ENCODE peak calls at places on chromosomes 11 and 22, in five cellular contexts. R is K562, G is IMR-90, L is GM12878, U is SK-N-SH. A is an unnamed sample.

GRCh38 chr11:94671553-94672366 is 96.4 kb upstream of the AMOTL1 start:
- DNase-seq in G (no peak), R (no peak), U (no peak), L (no peak), A (no peak)

GRCh38 chr11:2149471-2150205 is 10.4 kb upstream of the IGF2 start:
- DNase-seq in G (no peak), U (no peak), R (no peak), L (no peak), A (no peak)

GRCh38 chr22:30305906-30306628 is 16.8 kb upstream of the CASTOR1 start:
- DNase-seq in U (no peak), R (no peak), L (no peak), G (no peak), A (no peak)

GRCh38 chr11:1419811-1420210 is 30.1 kb downstream of the BRSK2 start:
- DNase-seq in R (no peak), U (no peak), G (no peak), L (no peak), A (no peak)

GRCh38 chr11:119309411-119309810 is 7.5 kb downstream of the MCAM start:
- DNase-seq in L (no peak), G (no peak), U (no peak), R (no peak), A (no peak)

GRCh38 chr11:12353534-12353933 is 23.8 kb upstream of the PARVA start:
- DNase-seq in G (no peak), L (no peak), R (no peak), U (no peak), A (no peak)

GRCh38 chr11:94325681-94326080 is 21.3 kb downstream of the IZUMO1R start:
- DNase-seq in L (peak; percentile 9), G (peak; percentile 19), U (peak; percentile 36), R (peak; percentile 65), A (peak; percentile 39)

GRCh38 chr11:88363004-88363403 is 25.5 kb upstream of the CTSC start:
- DNase-seq in R (no peak), U (no peak), L (no peak), G (no peak), A (no peak)

GRCh38 chr11:46389450-46390330 is 1.9 kb downstream of the CHRM4 start:
- DNase-seq in U (peak; percentile 95), G (peak; percentile 46), L (no peak), R (peak; percentile 81), A (peak; percentile 61)

GRCh38 chr11:67270256-67271211 is 4.3 kb downstream of the GRK2 start:
- DNase-seq in R (no peak), L (no peak), U (no peak), G (no peak), A (no peak)

GRCh38 chr11:108882211-108882831 is 217.5 kb downstream of the DDX10 start:
- DNase-seq in R (no peak), G (no peak), L (no peak), U (no peak), A (no peak)

GRCh38 chr11:33930317-33931021 is 38.6 kb upstream of the LMO2 start:
- DNase-seq in R (no peak), U (no peak), L (no peak), G (no peak), A (no peak)

GRCh38 chr11:74330065-74330858 is 18.8 kb upstream of the P4HA3 start:
- DNase-seq in R (no peak), L (no peak), G (peak; percentile 80), U (no peak), A (no peak)

GRCh38 chr11:82889133-82890001 is 10.9 kb downstream of the PRCP start:
- DNase-seq in G (peak; percentile 7), R (no peak), L (no peak), U (no peak), A (no peak)

GRCh38 chr22:41367680-41368542 is 13.8 kb upstream of the TEF start:
- DNase-seq in R (no peak), L (no peak), U (no peak), G (peak; percentile 22), A (peak; percentile 39)

GRCh38 chr22:42621505-42622002 is 6.9 kb upstream of the POLDIP3 start:
- DNase-seq in U (peak; percentile 89), L (no peak), R (peak; percentile 80), G (peak; percentile 61), A (peak; percentile 47)

GRCh38 chr22:48943567-48944432 is 883.9 kb downstream of the BRD1 start:
- DNase-seq in U (peak; percentile 82), R (peak; percentile 55), G (no peak), L (no peak), A (peak; percentile 97)

GRCh38 chr11:99234534-99234933 is 213.8 kb downstream of the CNTN5 start:
- DNase-seq in G (no peak), U (no peak), R (no peak), L (no peak), A (no peak)

GRCh38 chr11:71338806-71339177 is 86.4 kb upstream of the SHANK2 start:
- DNase-seq in G (peak; percentile 73), U (no peak), L (no peak), R (no peak), A (no peak)

GRCh38 chr11:116931206-116931953 is 94.0 kb upstream of the APOA1 start:
- DNase-seq in R (peak; percentile 26), L (no peak), G (peak; percentile 53), U (no peak), A (no peak)

GRCh38 chr11:58675344-58676155 is 53.1 kb downstream of the CNTF start:
- DNase-seq in L (no peak), G (peak; percentile 59), R (peak; percentile 78), U (peak; percentile 65), A (peak; percentile 32)

GRCh38 chr22:34105461-34106062 is 185.3 kb upstream of the LARGE1 start:
- DNase-seq in R (no peak), L (no peak), G (no peak), U (peak; percentile 40), A (peak; percentile 31)

GRCh38 chr11:91163619-91164451 is 941.0 kb upstream of the CHORDC1 start:
- DNase-seq in L (no peak), U (peak; percentile 28), R (no peak), G (peak; percentile 34), A (peak; percentile 2)

GRCh38 chr11:2703487-2704141 is 3.8 kb upstream of the KCNQ1OT1 start:
- DNase-seq in R (no peak), L (no peak), U (no peak), G (no peak), A (no peak)

GRCh38 chr11:43997022-43997665 is 50.6 kb upstream of the ACCSL start:
- DNase-seq in G (no peak), R (no peak), L (peak; percentile 4), U (no peak), A (no peak)

GRCh38 chr11:117490911-117491310 is 163.3 kb downstream of the CEP164 start:
- DNase-seq in L (no peak), U (no peak), G (no peak), R (no peak), A (no peak)

GRCh38 chr11:65489061-65489705 is 9.7 kb upstream of the MALAT1 start:
- DNase-seq in G (peak; percentile 90), L (no peak), R (peak; percentile 34), U (no peak), A (peak; percentile 84)

GRCh38 chr11:39459606-39460005 is 1999.8 kb downstream of the LRRC4C start:
- DNase-seq in L (no peak), U (no peak), R (no peak), G (no peak), A (no peak)

GRCh38 chr11:92843455-92843854 is 126.0 kb upstream of the MTNR1B start:
- DNase-seq in R (no peak), G (no peak), L (no peak), U (no peak), A (no peak)

GRCh38 chr22:27790396-27791216 is 10.9 kb downstream of the MN1 start:
- DNase-seq in R (no peak), U (no peak), G (no peak), L (no peak), A (no peak)

GRCh38 chr11:45665206-45665932 is at the start of gene CHST1:
- DNase-seq in R (no peak), U (peak; percentile 90), L (no peak), G (no peak), A (no peak)

DNA sequence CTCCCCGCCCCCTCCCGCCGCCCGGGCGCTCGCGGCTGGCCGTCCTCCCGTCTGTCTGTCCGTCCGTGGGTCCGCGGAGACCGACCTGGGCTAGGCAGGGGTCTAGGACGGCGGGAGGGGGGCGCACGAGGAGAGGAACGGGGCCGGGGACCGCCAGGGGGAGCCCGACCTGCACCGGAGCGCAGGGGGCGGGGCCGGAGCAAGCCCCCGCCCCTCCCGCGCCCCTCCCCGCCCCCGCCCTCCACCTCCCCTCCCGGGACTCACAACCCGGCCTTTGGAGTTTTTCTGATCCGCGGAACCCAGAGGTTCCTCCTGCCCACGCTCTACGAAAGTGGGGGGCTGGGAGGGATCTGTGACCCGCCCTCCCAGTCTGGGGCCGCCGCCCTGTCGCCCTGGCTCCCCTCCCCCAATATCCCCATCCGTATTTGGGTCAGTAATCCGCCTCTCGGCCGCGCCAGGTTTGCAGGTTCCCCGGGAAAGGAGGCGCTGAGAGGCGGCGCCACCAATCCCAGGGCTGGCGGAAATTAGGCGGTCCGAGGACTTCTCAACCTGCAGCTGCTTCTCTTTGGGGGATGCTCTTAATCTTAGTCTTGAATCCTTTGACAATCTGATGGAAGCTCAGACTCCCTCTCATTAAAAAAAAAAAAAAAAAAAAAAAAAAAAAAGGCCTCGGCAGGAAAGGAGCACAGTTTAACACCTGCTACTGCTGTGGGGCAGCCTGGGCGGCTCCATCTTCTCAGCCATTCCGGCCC is 922 bp upstream of the KCNJ11 start:
- DNase-seq in U (peak; percentile 98), G (peak; percentile 11), R (peak; percentile 94), L (no peak), A (peak; percentile 66)
- TF ChIP-seq MXI1 in U (no peak), G (no peak), R (no peak), L (no peak), A (no peak)

DNA sequence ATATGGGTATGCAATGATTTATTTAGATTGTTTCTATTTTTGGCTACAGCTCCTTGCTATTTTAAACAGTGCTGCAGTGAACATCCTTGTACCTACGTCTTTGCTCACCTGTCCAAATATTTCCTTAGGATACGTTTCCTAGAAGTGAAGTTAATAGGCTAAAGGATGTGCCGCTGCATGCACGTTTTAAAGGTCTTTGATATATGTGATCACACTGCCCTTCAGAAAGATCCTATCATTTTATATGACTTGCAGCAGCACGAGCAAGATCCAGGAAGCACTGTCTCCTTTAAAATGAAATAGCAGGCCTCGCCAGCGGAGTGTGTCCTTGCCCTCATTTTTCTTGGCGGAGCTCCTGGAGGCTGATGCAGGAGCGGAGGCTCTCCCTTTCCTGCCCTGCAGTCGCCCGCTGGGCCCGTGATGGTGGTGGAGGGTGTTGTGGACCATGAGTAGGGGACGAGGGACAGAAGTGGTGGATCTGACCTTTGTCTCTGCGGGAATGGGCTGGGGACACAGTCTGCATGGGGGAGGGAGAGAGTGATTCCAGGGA is 19.4 kb downstream of the RPS6KA4 start:
- DNase-seq in G (no peak), R (no peak), U (no peak), L (no peak), A (no peak)
- TF ChIP-seq MXI1 in G (no peak), R (no peak), U (no peak), L (no peak), A (no peak)

DNA sequence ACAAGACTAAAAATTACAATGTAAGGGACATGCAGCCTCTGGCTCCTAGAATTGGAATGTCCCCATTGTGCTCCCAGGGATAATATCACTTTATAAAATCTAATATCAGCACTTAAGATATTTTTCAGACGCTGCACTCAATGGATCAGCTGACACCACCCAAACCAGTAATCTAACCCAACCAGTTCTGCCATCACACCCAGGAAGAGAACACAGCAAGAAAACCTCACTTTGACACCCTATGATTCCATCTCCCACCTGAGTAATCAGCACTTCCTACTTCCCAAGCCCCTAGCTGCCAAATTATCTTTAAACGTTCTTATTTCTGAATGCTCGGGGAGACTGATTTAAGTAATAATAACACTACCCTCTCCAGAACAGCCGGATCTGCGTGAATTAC is 2.6 kb downstream of the CASP4 start:
- DNase-seq in R (no peak), G (no peak), U (no peak), L (no peak), A (no peak)
- TF ChIP-seq MXI1 in R (no peak), G (no peak), U (no peak), L (no peak), A (no peak)

GRCh38 chr11:104164028-104164520 is at the start of gene PDGFD:
- DNase-seq in U (peak; percentile 86), G (peak; percentile 70), R (no peak), L (no peak), A (peak; percentile 54)
- TF ChIP-seq MXI1 in U (no peak), G (no peak), R (no peak), L (no peak), A (no peak)

A was measured in HepG2.